ENCODE peak calls at places on chromosomes 5 and 9, in nine cellular contexts. F is breast epithelium; W is colonic mucosa; A is heart right ventricle; V is choroid plexus epithelial cell; R is endothelial cell; E is CD4-positive, alpha-beta T cell; H is cardiac muscle cell; U is GM10248. K is an unnamed sample.

GRCh38 chr5:159915913-159916840 is at the start of gene ADRA1B:
- DNase-seq in F (no peak), W (peak; percentile 60), A (peak; percentile 62), V (peak; percentile 70), R (peak; percentile 82), E (peak; percentile 16), H (peak; percentile 91), U (peak; percentile 77), K (peak; percentile 86)

GRCh38 chr5:57036621-57037160 is 84.8 kb upstream of the MIER3 start:
- DNase-seq in F (no peak), W (no peak), A (no peak), V (no peak), R (no peak), E (no peak), H (no peak), U (no peak), K (no peak)

GRCh38 chr5:34690301-34690700 is 34.2 kb downstream of the RAI14 start:
- DNase-seq in F (no peak), W (no peak), A (no peak), V (no peak), R (no peak), E (no peak), H (no peak), U (no peak), K (no peak)

GRCh38 chr9:68705636-68706578 is 867 bp downstream of the PIP5K1B start:
- DNase-seq in F (no peak), W (peak; percentile 59), A (peak; percentile 36), V (peak; percentile 10), R (peak; percentile 16), E (no peak), H (peak; percentile 35), U (peak; percentile 48), K (peak; percentile 58)

GRCh38 chr9:87292449-87293191 is 205.0 kb upstream of the DAPK1 start:
- DNase-seq in F (no peak), W (no peak), A (no peak), V (peak; percentile 76), R (no peak), E (no peak), H (no peak), U (no peak), K (no peak)

GRCh38 chr9:122197334-122197872 is 31.4 kb downstream of the LHX6 start:
- DNase-seq in F (no peak), W (peak; percentile 36), A (no peak), V (no peak), R (no peak), E (no peak), H (no peak), U (no peak), K (no peak)

GRCh38 chr5:96388186-96388585 is 44.9 kb downstream of the PCSK1 start:
- DNase-seq in F (no peak), W (no peak), A (no peak), V (peak; percentile 26), R (no peak), E (no peak), H (no peak), U (no peak), K (no peak)

GRCh38 chr9:107465467-107466451 is 23.8 kb downstream of the KLF4 start:
- DNase-seq in F (peak; percentile 21), W (peak; percentile 75), A (peak; percentile 55), V (peak; percentile 58), R (peak; percentile 81), E (no peak), H (peak; percentile 78), U (peak; percentile 70), K (peak; percentile 79)

GRCh38 chr9:8351431-8351830 is 551.9 kb upstream of the DMAC1 start:
- DNase-seq in F (no peak), W (no peak), A (no peak), V (no peak), R (no peak), E (no peak), H (no peak), U (no peak), K (no peak)

GRCh38 chr9:114004221-114004716 is 73.8 kb downstream of the AMBP start:
- DNase-seq in F (peak; percentile 21), W (peak; percentile 25), A (peak; percentile 89), V (no peak), R (peak; percentile 1), E (no peak), H (peak; percentile 68), U (no peak), K (no peak)

GRCh38 chr9:83665576-83666200 is 42.1 kb downstream of the UBQLN1 start:
- DNase-seq in F (no peak), W (no peak), A (no peak), V (no peak), R (no peak), E (no peak), H (no peak), U (peak; percentile 22), K (no peak)

GRCh38 chr5:94086194-94086593 is 344.8 kb upstream of the POU5F2 start:
- DNase-seq in F (no peak), W (no peak), A (no peak), V (no peak), R (no peak), E (no peak), H (no peak), U (no peak), K (no peak)

GRCh38 chr5:52580921-52581320 is 206.8 kb upstream of the ITGA1 start:
- DNase-seq in F (no peak), W (no peak), A (no peak), V (peak; percentile 92), R (no peak), E (no peak), H (no peak), U (no peak), K (no peak)

GRCh38 chr5:96658272-96658671 is 3.9 kb upstream of the CAST start:
- DNase-seq in F (no peak), W (no peak), A (no peak), V (no peak), R (no peak), E (no peak), H (no peak), U (no peak), K (no peak)

GRCh38 chr5:37437716-37438115 is 58.6 kb downstream of the WDR70 start:
- DNase-seq in F (no peak), W (no peak), A (no peak), V (peak; percentile 85), R (no peak), E (no peak), H (no peak), U (no peak), K (no peak)

GRCh38 chr9:113675475-113675941 is 200.6 kb upstream of the ZNF618 start:
- DNase-seq in F (peak; percentile 31), W (peak; percentile 62), A (peak; percentile 58), V (peak; percentile 91), R (no peak), E (no peak), H (no peak), U (no peak), K (no peak)

DNA sequence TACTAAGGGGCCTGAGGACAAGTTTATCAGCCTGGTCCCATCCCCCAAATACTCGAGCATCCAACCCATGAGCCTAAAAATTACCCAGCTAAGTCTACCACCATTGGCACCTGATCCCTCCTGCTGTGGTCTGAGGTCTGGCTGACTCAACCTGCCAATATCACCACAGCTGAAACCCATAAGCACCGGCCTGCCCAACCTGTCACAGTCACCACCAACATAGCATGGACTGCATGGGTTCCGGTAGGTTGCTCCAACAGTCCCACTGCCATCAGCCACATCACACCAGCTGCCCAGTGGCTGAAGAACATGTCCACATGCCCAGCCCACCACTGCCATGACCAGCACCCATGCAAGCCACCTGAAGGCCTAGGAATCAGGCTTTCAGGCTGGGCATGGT is 495.0 kb downstream of the PRELID2 start:
- DNase-seq in F (no peak), W (no peak), A (no peak), V (no peak), R (no peak), E (no peak), H (no peak), U (no peak), K (no peak)
- TF ChIP-seq CTCF in F (no peak), W (no peak), A (no peak), V (no peak), R (no peak), E (no peak), H (no peak), U (no peak), K (no peak)

GRCh38 chr5:14267166-14267838 is 124.2 kb downstream of the TRIO start:
- DNase-seq in F (no peak), W (no peak), A (no peak), V (peak; percentile 55), R (no peak), E (no peak), H (peak; percentile 62), U (no peak), K (no peak)
- TF ChIP-seq CTCF in F (no peak), W (no peak), A (no peak), V (peak; percentile 26), R (no peak), E (no peak), H (no peak), U (no peak), K (no peak)

DNA sequence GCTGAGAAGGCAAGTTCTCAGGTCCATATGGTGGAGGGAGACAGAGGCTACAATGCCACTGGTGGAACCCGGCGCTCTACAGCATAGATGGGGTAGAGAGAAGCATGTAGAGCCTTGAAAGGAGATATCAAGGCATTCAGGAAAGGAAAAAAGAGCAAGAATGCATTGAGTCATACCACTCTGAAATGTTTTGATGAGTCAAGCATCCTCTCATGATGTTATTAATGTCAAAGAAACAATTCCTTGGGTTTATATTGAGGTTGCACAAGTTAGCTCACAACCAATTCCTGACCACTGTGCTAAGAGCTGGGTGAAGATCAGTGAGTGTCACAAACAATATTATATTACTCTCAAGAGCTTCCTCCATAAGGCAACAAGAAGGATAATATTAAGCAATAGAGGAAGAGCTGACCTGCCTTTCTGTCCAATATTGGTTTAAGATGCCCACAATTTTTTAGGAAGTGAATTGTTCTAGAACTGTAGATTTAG is 178.0 kb downstream of the RFK start:
- DNase-seq in F (no peak), W (no peak), A (no peak), V (peak; percentile 98), R (no peak), E (no peak), H (no peak), U (no peak), K (no peak)
- TF ChIP-seq CTCF in F (no peak), W (no peak), A (no peak), V (no peak), R (no peak), E (no peak), H (no peak), U (no peak), K (no peak)

DNA sequence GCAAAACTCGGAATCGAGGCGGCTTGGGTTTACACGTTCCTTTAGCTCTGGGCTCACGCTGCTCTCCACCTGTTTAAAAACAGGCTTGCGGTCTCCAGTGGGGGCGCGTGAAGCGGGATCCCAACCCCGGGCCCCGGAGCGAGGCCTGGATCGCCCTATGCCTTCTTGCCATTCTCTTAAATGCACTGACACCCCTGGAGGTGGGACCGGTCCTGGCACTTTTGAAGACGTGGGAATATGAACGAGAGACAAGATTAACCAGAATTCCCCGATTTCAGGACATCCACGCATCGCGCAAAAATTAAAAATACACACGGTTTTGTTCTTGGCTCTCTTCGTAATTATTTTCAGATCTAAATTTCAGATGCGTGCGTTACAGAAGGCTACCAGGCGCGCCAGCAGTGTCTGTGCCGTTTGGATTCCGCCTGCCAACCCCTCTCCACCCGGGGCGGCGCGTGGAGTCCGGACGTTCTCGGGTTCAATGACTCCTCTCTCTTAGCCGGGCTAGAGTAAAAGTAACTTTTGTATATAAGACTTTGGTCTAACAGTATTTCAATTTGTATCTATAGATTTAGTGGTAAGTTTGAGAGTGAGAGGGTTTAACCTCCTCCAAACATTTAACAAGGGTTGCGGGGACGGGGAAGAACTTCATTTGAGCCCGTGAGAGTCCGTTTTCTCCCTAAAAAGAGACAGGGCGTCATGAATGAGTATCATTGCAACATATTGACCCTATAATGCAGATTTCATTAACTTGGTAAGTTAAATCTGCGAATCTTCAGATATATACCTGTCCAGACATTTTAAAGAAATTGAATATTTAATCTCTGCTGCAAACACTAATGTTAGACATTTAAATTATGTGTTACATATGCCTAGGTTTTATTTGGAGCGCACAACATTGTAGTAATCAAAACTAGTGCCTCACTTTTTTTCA is 3.8 kb downstream of the FOXD1 start:
- DNase-seq in F (no peak), W (no peak), A (no peak), V (peak; percentile 54), R (no peak), E (no peak), H (no peak), U (no peak), K (no peak)
- TF ChIP-seq CTCF in F (no peak), W (no peak), A (no peak), V (peak; percentile 36), R (no peak), E (no peak), H (no peak), U (no peak), K (no peak)